ENCODE peak calls at places on chromosomes 6 and 20, in four cellular contexts. W is heart left ventricle, G is NB4, Y is glutamatergic neuron. C is an unnamed sample.

GRCh38 chr20:63215101-63216040 is 560 bp downstream of the YTHDF1 start:
- DNase-seq in W (peak), G (peak), Y (peak), C (no peak)

GRCh38 chr20:62628691-62629090 is 13.6 kb upstream of the SLCO4A1 start:
- DNase-seq in W (no peak), G (no peak), Y (no peak), C (no peak)

GRCh38 chr6:169237496-169238134 is 16.0 kb downstream of the THBS2 start:
- DNase-seq in W (no peak), G (no peak), Y (no peak), C (no peak)

GRCh38 chr6:6683964-6684363 is 95.4 kb downstream of the LY86 start:
- DNase-seq in W (no peak), G (no peak), Y (no peak), C (no peak)

GRCh38 chr20:3413393-3413889 is 6.0 kb upstream of the DNAAF9 start:
- DNase-seq in W (no peak), G (no peak), Y (no peak), C (no peak)

GRCh38 chr6:21747441-21747840 is 153.9 kb downstream of the SOX4 start:
- DNase-seq in W (no peak), G (no peak), Y (no peak), C (peak)

GRCh38 chr6:145860562-145860961 is 46.0 kb upstream of the FBXO30 start:
- DNase-seq in W (no peak), G (no peak), Y (no peak), C (no peak)

GRCh38 chr20:9838035-9838377 is 870 bp downstream of the PAK5 start:
- DNase-seq in W (no peak), G (no peak), Y (no peak), C (no peak)

GRCh38 chr6:40778918-40779317 is 191.8 kb upstream of the LRFN2 start:
- DNase-seq in W (no peak), G (no peak), Y (no peak), C (no peak)

GRCh38 chr6:46821348-46821992 is 28.3 kb downstream of the MEP1A start:
- DNase-seq in W (no peak), G (peak), Y (no peak), C (no peak)

GRCh38 chr6:113646701-113647100 is 210.4 kb upstream of the MARCKS start:
- DNase-seq in W (no peak), G (no peak), Y (no peak), C (no peak)

GRCh38 chr6:145814035-145814500 is 527 bp downstream of the FBXO30 start:
- DNase-seq in W (peak), G (peak), Y (no peak), C (peak)

GRCh38 chr6:97215157-97215769 is 67.8 kb downstream of the MMS22L start:
- DNase-seq in W (no peak), G (peak), Y (peak), C (peak)

GRCh38 chr6:28606424-28607391 is 81.0 kb downstream of the GPX5 start:
- DNase-seq in W (peak), G (peak), Y (peak), C (peak)

GRCh38 chr6:89375427-89375868 is 22.9 kb upstream of the UBE2J1 start:
- DNase-seq in W (peak), G (peak), Y (peak), C (no peak)

GRCh38 chr20:7463290-7463689 is 477.0 kb downstream of the HAO1 start:
- DNase-seq in W (no peak), G (no peak), Y (no peak), C (no peak)

GRCh38 chr20:39810269-39810668 is 848.1 kb downstream of the DHX35 start:
- DNase-seq in W (no peak), G (no peak), Y (no peak), C (no peak)

C was measured in pons.